ENCODE peak calls at places on chromosomes 12 and 14, in ten cellular contexts. One of them, this sample, is unnamed.

GRCh38 chr14:68231832-68232642 is 412.5 kb downstream of the RAD51B start:
- DNase-seq in pancreas: no peak
- DNase-seq in GM23338: no peak
- DNase-seq in astrocyte of the cerebellum: no peak
- DNase-seq in heart right ventricle: no peak
- DNase-seq in BE2C: no peak
- DNase-seq in cardiac fibroblast: peak
- DNase-seq in tibial nerve: no peak
- DNase-seq in fibroblast of mammary gland: peak
- DNase-seq in lower lobe of right lung: no peak
- DNase-seq in this sample: no peak

GRCh38 chr12:4985820-4986219 is 57.9 kb upstream of the KCNA5 start:
- DNase-seq in heart right ventricle: no peak
- DNase-seq in GM23338: no peak
- DNase-seq in pancreas: no peak
- DNase-seq in astrocyte of the cerebellum: no peak
- DNase-seq in tibial nerve: no peak
- DNase-seq in BE2C: no peak
- DNase-seq in cardiac fibroblast: no peak
- DNase-seq in fibroblast of mammary gland: no peak
- DNase-seq in lower lobe of right lung: no peak
- DNase-seq in this sample: no peak

GRCh38 chr14:61167642-61168041 is 113.5 kb downstream of the TMEM30B start:
- DNase-seq in astrocyte of the cerebellum: no peak
- DNase-seq in heart right ventricle: no peak
- DNase-seq in lower lobe of right lung: no peak
- DNase-seq in GM23338: no peak
- DNase-seq in cardiac fibroblast: no peak
- DNase-seq in fibroblast of mammary gland: no peak
- DNase-seq in pancreas: no peak
- DNase-seq in BE2C: no peak
- DNase-seq in tibial nerve: no peak
- DNase-seq in this sample: no peak

GRCh38 chr12:127429556-127429955 is 837.4 kb upstream of the TMEM132C start:
- DNase-seq in GM23338: no peak
- DNase-seq in tibial nerve: no peak
- DNase-seq in lower lobe of right lung: no peak
- DNase-seq in fibroblast of mammary gland: no peak
- DNase-seq in heart right ventricle: no peak
- DNase-seq in astrocyte of the cerebellum: no peak
- DNase-seq in cardiac fibroblast: no peak
- DNase-seq in BE2C: no peak
- DNase-seq in pancreas: no peak
- DNase-seq in this sample: no peak

GRCh38 chr14:52906141-52906601 is 44.7 kb downstream of the FERMT2 start:
- DNase-seq in astrocyte of the cerebellum: peak
- DNase-seq in heart right ventricle: no peak
- DNase-seq in lower lobe of right lung: no peak
- DNase-seq in cardiac fibroblast: peak
- DNase-seq in pancreas: no peak
- DNase-seq in tibial nerve: no peak
- DNase-seq in fibroblast of mammary gland: peak
- DNase-seq in GM23338: no peak
- DNase-seq in BE2C: no peak
- DNase-seq in this sample: peak

GRCh38 chr14:22533057-22533704 is 55.8 kb downstream of the DAD1 start:
- DNase-seq in heart right ventricle: no peak
- DNase-seq in cardiac fibroblast: no peak
- DNase-seq in pancreas: no peak
- DNase-seq in tibial nerve: no peak
- DNase-seq in fibroblast of mammary gland: no peak
- DNase-seq in GM23338: no peak
- DNase-seq in astrocyte of the cerebellum: no peak
- DNase-seq in BE2C: no peak
- DNase-seq in lower lobe of right lung: no peak
- DNase-seq in this sample: no peak

GRCh38 chr12:53755451-53756290 is 3.9 kb upstream of the CISTR start:
- DNase-seq in BE2C: no peak
- DNase-seq in fibroblast of mammary gland: no peak
- DNase-seq in tibial nerve: no peak
- DNase-seq in lower lobe of right lung: no peak
- DNase-seq in cardiac fibroblast: no peak
- DNase-seq in heart right ventricle: no peak
- DNase-seq in GM23338: peak
- DNase-seq in astrocyte of the cerebellum: no peak
- DNase-seq in pancreas: no peak
- DNase-seq in this sample: no peak

GRCh38 chr12:130220361-130220760 is 58.1 kb downstream of the FZD10 start:
- DNase-seq in BE2C: no peak
- DNase-seq in cardiac fibroblast: no peak
- DNase-seq in fibroblast of mammary gland: no peak
- DNase-seq in pancreas: no peak
- DNase-seq in astrocyte of the cerebellum: no peak
- DNase-seq in lower lobe of right lung: no peak
- DNase-seq in GM23338: peak
- DNase-seq in tibial nerve: no peak
- DNase-seq in heart right ventricle: no peak
- DNase-seq in this sample: no peak

DNA sequence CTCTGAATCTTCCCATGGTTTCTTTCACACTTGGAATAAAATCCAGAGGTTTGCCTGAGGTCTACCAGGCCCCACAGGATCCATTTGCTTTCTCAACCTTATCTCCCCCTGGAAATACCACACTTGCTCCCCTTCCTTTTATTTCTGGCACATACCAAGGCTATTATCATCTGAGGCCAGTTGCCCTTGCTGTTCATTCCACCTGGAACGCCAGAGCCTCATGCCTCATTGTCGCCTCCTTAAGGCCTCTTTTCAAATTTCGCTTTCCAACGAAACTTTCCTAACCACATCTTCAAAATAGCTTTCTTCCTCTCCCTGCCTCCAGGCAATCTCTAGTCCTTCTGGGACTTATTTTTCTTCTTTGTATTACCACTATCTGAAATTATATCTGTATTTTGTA is 11.2 kb upstream of the LRIG3 start:
- DNase-seq in heart right ventricle: no peak
- DNase-seq in pancreas: no peak
- DNase-seq in astrocyte of the cerebellum: no peak
- DNase-seq in BE2C: no peak
- DNase-seq in fibroblast of mammary gland: no peak
- DNase-seq in tibial nerve: no peak
- DNase-seq in cardiac fibroblast: no peak
- DNase-seq in GM23338: peak
- DNase-seq in lower lobe of right lung: no peak
- DNase-seq in this sample: no peak
- TF ChIP-seq CTCF in heart right ventricle: no peak
- TF ChIP-seq CTCF in pancreas: no peak
- TF ChIP-seq CTCF in astrocyte of the cerebellum: no peak
- TF ChIP-seq CTCF in BE2C: peak
- TF ChIP-seq CTCF in fibroblast of mammary gland: peak
- TF ChIP-seq CTCF in tibial nerve: no peak
- TF ChIP-seq CTCF in cardiac fibroblast: peak
- TF ChIP-seq CTCF in GM23338: peak
- TF ChIP-seq CTCF in lower lobe of right lung: no peak
- TF ChIP-seq CTCF in this sample: peak

GRCh38 chr12:75706786-75707605 is 195.6 kb upstream of the KRR1 start:
- DNase-seq in fibroblast of mammary gland: peak
- DNase-seq in GM23338: no peak
- DNase-seq in heart right ventricle: no peak
- DNase-seq in cardiac fibroblast: peak
- DNase-seq in astrocyte of the cerebellum: no peak
- DNase-seq in BE2C: peak
- DNase-seq in tibial nerve: no peak
- DNase-seq in lower lobe of right lung: no peak
- DNase-seq in pancreas: no peak
- DNase-seq in this sample: no peak
- H3K4me3 ChIP-seq in fibroblast of mammary gland: no peak
- H3K4me3 ChIP-seq in GM23338: no peak
- H3K4me3 ChIP-seq in heart right ventricle: no peak
- H3K4me3 ChIP-seq in cardiac fibroblast: no peak
- H3K4me3 ChIP-seq in astrocyte of the cerebellum: no peak
- H3K4me3 ChIP-seq in BE2C: no peak
- H3K4me3 ChIP-seq in tibial nerve: no peak
- H3K4me3 ChIP-seq in lower lobe of right lung: no peak
- H3K4me3 ChIP-seq in pancreas: no peak
- H3K4me3 ChIP-seq in this sample: no peak

GRCh38 chr14:57388072-57388471 is 2.3 kb upstream of the NAA30 start:
- DNase-seq in pancreas: no peak
- DNase-seq in lower lobe of right lung: no peak
- DNase-seq in fibroblast of mammary gland: peak
- DNase-seq in tibial nerve: no peak
- DNase-seq in heart right ventricle: no peak
- DNase-seq in GM23338: no peak
- DNase-seq in cardiac fibroblast: peak
- DNase-seq in astrocyte of the cerebellum: no peak
- DNase-seq in BE2C: no peak
- DNase-seq in this sample: no peak

GRCh38 chr14:57391609-57392195 is 1.3 kb downstream of the NAA30 start:
- DNase-seq in cardiac fibroblast: no peak
- DNase-seq in BE2C: no peak
- DNase-seq in astrocyte of the cerebellum: no peak
- DNase-seq in tibial nerve: no peak
- DNase-seq in pancreas: no peak
- DNase-seq in fibroblast of mammary gland: no peak
- DNase-seq in lower lobe of right lung: no peak
- DNase-seq in GM23338: no peak
- DNase-seq in heart right ventricle: no peak
- DNase-seq in this sample: no peak

GRCh38 chr14:57389646-57390036 is 745 bp upstream of the NAA30 start:
- DNase-seq in lower lobe of right lung: no peak
- DNase-seq in BE2C: no peak
- DNase-seq in astrocyte of the cerebellum: no peak
- DNase-seq in cardiac fibroblast: no peak
- DNase-seq in pancreas: no peak
- DNase-seq in heart right ventricle: no peak
- DNase-seq in GM23338: peak
- DNase-seq in fibroblast of mammary gland: no peak
- DNase-seq in tibial nerve: no peak
- DNase-seq in this sample: no peak

GRCh38 chr14:57390806-57391562 is 598 bp downstream of the NAA30 start:
- DNase-seq in fibroblast of mammary gland: no peak
- DNase-seq in cardiac fibroblast: peak
- DNase-seq in pancreas: peak
- DNase-seq in lower lobe of right lung: peak
- DNase-seq in astrocyte of the cerebellum: no peak
- DNase-seq in BE2C: peak
- DNase-seq in tibial nerve: no peak
- DNase-seq in GM23338: peak
- DNase-seq in heart right ventricle: peak
- DNase-seq in this sample: no peak

DNA sequence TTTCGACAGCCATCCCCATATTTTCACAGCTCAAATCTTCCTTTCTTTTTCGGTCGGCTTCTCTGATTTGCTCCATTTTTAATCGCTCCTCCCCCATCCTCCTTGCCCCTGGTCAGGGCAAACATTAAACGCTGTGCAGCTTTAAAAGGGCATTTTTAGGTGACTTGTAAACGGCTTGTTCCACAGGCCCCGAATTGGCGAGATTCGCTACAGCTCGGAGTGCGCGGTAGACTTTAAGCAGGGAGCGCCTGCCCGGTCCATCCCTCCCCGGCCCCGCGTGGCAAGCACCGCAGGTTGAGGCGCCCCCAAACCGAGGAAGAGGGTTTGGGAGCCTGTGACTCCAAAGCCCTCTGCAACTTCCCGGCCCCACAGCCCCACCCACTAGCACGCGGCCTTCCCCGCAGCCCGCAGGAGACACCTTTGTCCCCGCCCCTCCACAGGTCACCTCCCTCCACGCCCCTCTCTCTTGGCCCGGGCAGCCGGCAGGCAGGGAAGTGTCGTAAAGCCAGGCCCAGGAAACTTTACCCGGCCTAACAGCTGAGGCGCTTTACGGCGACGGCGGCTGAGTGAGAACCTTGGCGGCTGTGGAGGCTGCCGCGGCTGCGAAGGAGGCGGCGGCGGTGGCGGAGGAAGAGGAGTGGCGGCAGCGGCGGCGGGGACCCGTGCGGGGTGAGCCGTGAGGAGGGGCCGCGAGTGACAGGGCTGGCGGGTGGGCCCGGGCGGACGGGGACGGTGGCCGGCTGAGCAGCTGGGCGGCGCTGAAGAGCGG is at the start of gene NAA30:
- DNase-seq in heart right ventricle: peak
- DNase-seq in lower lobe of right lung: peak
- DNase-seq in fibroblast of mammary gland: peak
- DNase-seq in astrocyte of the cerebellum: peak
- DNase-seq in tibial nerve: peak
- DNase-seq in BE2C: peak
- DNase-seq in pancreas: peak
- DNase-seq in GM23338: peak
- DNase-seq in cardiac fibroblast: peak
- DNase-seq in this sample: peak
- TF ChIP-seq CTCF in heart right ventricle: no peak
- TF ChIP-seq CTCF in lower lobe of right lung: no peak
- TF ChIP-seq CTCF in fibroblast of mammary gland: no peak
- TF ChIP-seq CTCF in astrocyte of the cerebellum: no peak
- TF ChIP-seq CTCF in tibial nerve: peak
- TF ChIP-seq CTCF in BE2C: no peak
- TF ChIP-seq CTCF in pancreas: no peak
- TF ChIP-seq CTCF in GM23338: no peak
- TF ChIP-seq CTCF in cardiac fibroblast: no peak
- TF ChIP-seq CTCF in this sample: no peak

GRCh38 chr12:122820838-122821271 is 14.4 kb upstream of the HIP1R start:
- DNase-seq in cardiac fibroblast: no peak
- DNase-seq in pancreas: no peak
- DNase-seq in GM23338: no peak
- DNase-seq in fibroblast of mammary gland: no peak
- DNase-seq in lower lobe of right lung: no peak
- DNase-seq in heart right ventricle: no peak
- DNase-seq in tibial nerve: no peak
- DNase-seq in astrocyte of the cerebellum: no peak
- DNase-seq in BE2C: no peak
- DNase-seq in this sample: no peak

GRCh38 chr12:122827258-122827657 is 8.0 kb upstream of the HIP1R start:
- DNase-seq in tibial nerve: no peak
- DNase-seq in fibroblast of mammary gland: no peak
- DNase-seq in GM23338: no peak
- DNase-seq in pancreas: no peak
- DNase-seq in cardiac fibroblast: no peak
- DNase-seq in astrocyte of the cerebellum: no peak
- DNase-seq in heart right ventricle: no peak
- DNase-seq in lower lobe of right lung: no peak
- DNase-seq in BE2C: no peak
- DNase-seq in this sample: no peak

GRCh38 chr12:122830517-122831214 is 4.6 kb upstream of the HIP1R start:
- DNase-seq in lower lobe of right lung: no peak
- DNase-seq in GM23338: no peak
- DNase-seq in cardiac fibroblast: peak
- DNase-seq in fibroblast of mammary gland: peak
- DNase-seq in astrocyte of the cerebellum: no peak
- DNase-seq in pancreas: no peak
- DNase-seq in tibial nerve: no peak
- DNase-seq in BE2C: no peak
- DNase-seq in heart right ventricle: no peak
- DNase-seq in this sample: no peak

GRCh38 chr12:122823429-122823828 is 11.8 kb upstream of the HIP1R start:
- DNase-seq in tibial nerve: no peak
- DNase-seq in heart right ventricle: no peak
- DNase-seq in fibroblast of mammary gland: no peak
- DNase-seq in astrocyte of the cerebellum: no peak
- DNase-seq in pancreas: no peak
- DNase-seq in GM23338: no peak
- DNase-seq in lower lobe of right lung: no peak
- DNase-seq in BE2C: no peak
- DNase-seq in cardiac fibroblast: no peak
- DNase-seq in this sample: no peak

DNA sequence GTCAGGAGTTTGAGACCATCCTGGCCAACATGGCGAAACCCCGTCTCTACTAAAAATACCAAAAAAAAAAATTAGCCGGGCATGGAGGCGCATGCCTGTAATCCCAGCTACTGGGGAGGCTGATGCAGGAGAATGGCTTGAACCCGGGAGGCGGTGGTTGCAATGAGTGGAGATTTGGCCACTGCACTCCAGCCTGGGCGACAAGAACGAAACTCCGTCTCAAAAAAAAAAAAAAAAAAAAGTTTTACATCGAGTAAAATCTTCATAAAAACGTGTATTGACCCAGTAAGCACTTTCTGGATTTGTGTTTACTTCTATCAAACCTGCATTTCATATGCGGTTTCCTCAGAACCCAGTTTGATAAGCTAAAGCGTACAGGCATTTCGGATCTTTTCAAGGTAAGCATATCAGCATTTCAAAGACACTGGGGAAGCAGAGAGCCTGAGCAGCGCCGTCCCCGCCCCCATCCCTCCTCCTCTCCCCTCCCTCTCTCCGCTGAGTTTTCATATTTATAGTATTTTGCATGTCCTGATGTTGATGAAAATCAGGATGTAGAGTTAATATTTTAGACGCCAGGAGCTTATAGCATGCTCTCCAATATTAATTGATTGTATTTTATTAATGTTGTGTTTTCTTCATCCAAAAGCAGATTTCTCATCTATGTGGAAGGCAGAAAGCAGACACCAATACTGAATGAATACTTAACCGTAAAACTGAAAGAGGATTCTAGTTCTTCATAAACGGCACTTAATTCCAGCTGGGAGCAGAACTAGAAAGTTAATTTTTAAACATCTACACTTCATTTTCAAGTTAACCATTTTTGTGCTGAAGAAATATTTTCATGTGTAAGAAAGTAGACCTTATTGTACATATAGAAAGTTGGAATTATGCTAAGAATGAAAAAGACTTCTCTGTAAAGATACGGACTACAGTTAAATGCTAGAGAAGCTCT is 9.2 kb upstream of the HIP1R start:
- DNase-seq in heart right ventricle: no peak
- DNase-seq in tibial nerve: no peak
- DNase-seq in pancreas: peak
- DNase-seq in lower lobe of right lung: peak
- DNase-seq in fibroblast of mammary gland: no peak
- DNase-seq in GM23338: peak
- DNase-seq in BE2C: no peak
- DNase-seq in cardiac fibroblast: no peak
- DNase-seq in astrocyte of the cerebellum: no peak
- DNase-seq in this sample: no peak
- H3K4me3 ChIP-seq in heart right ventricle: peak
- H3K4me3 ChIP-seq in tibial nerve: peak
- H3K4me3 ChIP-seq in pancreas: peak
- H3K4me3 ChIP-seq in lower lobe of right lung: peak
- H3K4me3 ChIP-seq in fibroblast of mammary gland: peak
- H3K4me3 ChIP-seq in GM23338: peak
- H3K4me3 ChIP-seq in BE2C: peak
- H3K4me3 ChIP-seq in cardiac fibroblast: peak
- H3K4me3 ChIP-seq in astrocyte of the cerebellum: peak
- H3K4me3 ChIP-seq in this sample: peak

This sample was measured in epithelial cell of proximal tubule.